ENCODE peak calls at places on chromosomes 3 and 15, in six cellular contexts. W is activated naive CD4-positive, alpha-beta T cell treated with Interleukin-2 at 50 U/mL for 16 hours; H is HL-60; O is AG20443; N is Kasumi-1; L is GM12891. Y is an unnamed sample.

GRCh38 chr3:166630190-166630589 is 749.9 kb downstream of the ZBBX start:
- DNase-seq in W (no peak), L (no peak), N (no peak), O (no peak), H (no peak), Y (no peak)

GRCh38 chr3:197505796-197506553 is 49.8 kb downstream of the BDH1 start:
- DNase-seq in W (no peak), N (no peak), H (no peak), O (no peak), L (no peak), Y (no peak)

GRCh38 chr3:51670053-51670666 is 892 bp upstream of the TEX264 start:
- DNase-seq in W (peak; percentile 34), N (no peak), L (no peak), H (no peak), O (no peak), Y (no peak)

GRCh38 chr3:64859625-64860590 is 172.1 kb upstream of the ADAMTS9 start:
- DNase-seq in L (no peak), O (peak; percentile 17), H (no peak), N (peak; percentile 83), W (no peak), Y (no peak)

GRCh38 chr3:141796436-141797166 is 33.4 kb downstream of the GRK7 start:
- DNase-seq in O (peak; percentile 56), L (peak; percentile 57), N (peak; percentile 75), H (peak; percentile 78), W (peak; percentile 78), Y (no peak)

GRCh38 chr15:74964794-74965193 is 8.2 kb upstream of the RPP25 start:
- DNase-seq in L (no peak), W (no peak), H (no peak), N (no peak), O (no peak), Y (no peak)

GRCh38 chr15:48702569-48703239 is 57.2 kb upstream of the FBN1 start:
- DNase-seq in W (no peak), O (no peak), H (no peak), N (no peak), L (no peak), Y (no peak)

GRCh38 chr3:58003093-58003492 is 5.1 kb upstream of the FLNB start:
- DNase-seq in H (no peak), N (no peak), W (no peak), L (no peak), O (no peak), Y (no peak)

GRCh38 chr3:46082849-46083248 is 55.6 kb upstream of the XCR1 start:
- DNase-seq in H (no peak), O (no peak), N (no peak), W (no peak), L (no peak), Y (peak; percentile 70)